ENCODE peak calls at places on chromosomes 1 and 21, in six cellular contexts. One of them, this sample, is unnamed.

GRCh38 chr1:211609120-211610024 is 30.4 kb upstream of the SLC30A1 start:
- DNase-seq in H1: no peak
- DNase-seq in GM12878: no peak
- DNase-seq in GM12891: no peak
- DNase-seq in K562: no peak
- DNase-seq in HepG2: peak
- DNase-seq in this sample: no peak

GRCh38 chr1:214747050-214747615 is 144.1 kb downstream of the CENPF start:
- DNase-seq in GM12891: no peak
- DNase-seq in GM12878: no peak
- DNase-seq in HepG2: no peak
- DNase-seq in H1: no peak
- DNase-seq in K562: no peak
- DNase-seq in this sample: no peak

GRCh38 chr1:212359794-212360479 is 54.7 kb downstream of the PACC1 start:
- DNase-seq in GM12878: no peak
- DNase-seq in K562: no peak
- DNase-seq in HepG2: no peak
- DNase-seq in GM12891: no peak
- DNase-seq in H1: no peak
- DNase-seq in this sample: no peak

GRCh38 chr1:214615871-214616270 is 12.9 kb downstream of the CENPF start:
- DNase-seq in GM12891: no peak
- DNase-seq in GM12878: no peak
- DNase-seq in HepG2: no peak
- DNase-seq in K562: no peak
- DNase-seq in H1: no peak
- DNase-seq in this sample: no peak

GRCh38 chr1:109630081-109630880 is 10.6 kb downstream of the AMPD2 start:
- DNase-seq in H1: peak
- DNase-seq in GM12891: no peak
- DNase-seq in HepG2: no peak
- DNase-seq in K562: peak
- DNase-seq in GM12878: no peak
- DNase-seq in this sample: no peak

GRCh38 chr1:203272633-203273205 is 32.6 kb upstream of the BTG2 start:
- DNase-seq in H1: no peak
- DNase-seq in HepG2: no peak
- DNase-seq in GM12878: no peak
- DNase-seq in GM12891: no peak
- DNase-seq in K562: no peak
- DNase-seq in this sample: no peak

GRCh38 chr1:66278260-66279046 is 255.5 kb upstream of the SGIP1 start:
- DNase-seq in K562: no peak
- DNase-seq in GM12878: peak
- DNase-seq in GM12891: no peak
- DNase-seq in H1: no peak
- DNase-seq in HepG2: no peak
- DNase-seq in this sample: no peak

GRCh38 chr1:209534496-209535250 is 48.8 kb upstream of the CAMK1G start:
- DNase-seq in GM12878: no peak
- DNase-seq in K562: no peak
- DNase-seq in H1: no peak
- DNase-seq in GM12891: no peak
- DNase-seq in HepG2: no peak
- DNase-seq in this sample: no peak

GRCh38 chr1:151720974-151721787 is at the start of gene RIIAD1:
- DNase-seq in H1: no peak
- DNase-seq in K562: peak
- DNase-seq in GM12878: no peak
- DNase-seq in GM12891: peak
- DNase-seq in HepG2: no peak
- DNase-seq in this sample: peak

GRCh38 chr1:55833452-55834160 is 618.4 kb upstream of the USP24 start:
- DNase-seq in GM12891: no peak
- DNase-seq in GM12878: no peak
- DNase-seq in K562: no peak
- DNase-seq in HepG2: no peak
- DNase-seq in H1: no peak
- DNase-seq in this sample: no peak

GRCh38 chr1:41486053-41486891 is 1.8 kb upstream of the EDN2 start:
- DNase-seq in HepG2: no peak
- DNase-seq in K562: no peak
- DNase-seq in H1: no peak
- DNase-seq in GM12878: peak
- DNase-seq in GM12891: no peak
- DNase-seq in this sample: no peak

GRCh38 chr21:35097525-35097924 is 48.4 kb upstream of the RUNX1 start:
- DNase-seq in H1: no peak
- DNase-seq in HepG2: no peak
- DNase-seq in GM12878: no peak
- DNase-seq in K562: no peak
- DNase-seq in GM12891: no peak
- DNase-seq in this sample: no peak

GRCh38 chr1:167247754-167248153 is 27.1 kb downstream of the POU2F1 start:
- DNase-seq in GM12878: no peak
- DNase-seq in GM12891: no peak
- DNase-seq in K562: no peak
- DNase-seq in H1: no peak
- DNase-seq in HepG2: no peak
- DNase-seq in this sample: no peak

GRCh38 chr1:109929588-109930251 is 19.1 kb downstream of the CSF1 start:
- DNase-seq in HepG2: no peak
- DNase-seq in GM12878: no peak
- DNase-seq in K562: no peak
- DNase-seq in H1: no peak
- DNase-seq in GM12891: no peak
- DNase-seq in this sample: no peak

GRCh38 chr1:17437260-17438175 is 2.0 kb downstream of the RCC2 start:
- DNase-seq in GM12878: no peak
- DNase-seq in K562: peak
- DNase-seq in GM12891: peak
- DNase-seq in HepG2: no peak
- DNase-seq in H1: peak
- DNase-seq in this sample: peak

GRCh38 chr1:21262282-21263051 is 27.8 kb downstream of the ECE1 start:
- DNase-seq in H1: no peak
- DNase-seq in HepG2: peak
- DNase-seq in K562: peak
- DNase-seq in GM12891: no peak
- DNase-seq in GM12878: no peak
- DNase-seq in this sample: no peak

GRCh38 chr1:152479792-152480595 is 30.6 kb upstream of the LCE5A start:
- DNase-seq in K562: peak
- DNase-seq in H1: peak
- DNase-seq in GM12891: no peak
- DNase-seq in HepG2: peak
- DNase-seq in GM12878: no peak
- DNase-seq in this sample: no peak

GRCh38 chr1:70140343-70140742 is 65.0 kb downstream of the LRRC40 start:
- DNase-seq in H1: no peak
- DNase-seq in K562: no peak
- DNase-seq in HepG2: no peak
- DNase-seq in GM12891: no peak
- DNase-seq in GM12878: no peak
- DNase-seq in this sample: no peak

GRCh38 chr1:221227460-221227859 is 348.2 kb downstream of the HLX start:
- DNase-seq in GM12878: no peak
- DNase-seq in GM12891: no peak
- DNase-seq in HepG2: no peak
- DNase-seq in K562: no peak
- DNase-seq in H1: peak
- DNase-seq in this sample: no peak

GRCh38 chr1:155000725-155001437 is 1.7 kb upstream of the ZBTB7B start:
- DNase-seq in GM12891: peak
- DNase-seq in H1: peak
- DNase-seq in K562: peak
- DNase-seq in GM12878: peak
- DNase-seq in HepG2: peak
- DNase-seq in this sample: peak

GRCh38 chr1:155001438-155001687 is 1.2 kb upstream of the ZBTB7B start:
- DNase-seq in GM12891: no peak
- DNase-seq in K562: no peak
- DNase-seq in GM12878: no peak
- DNase-seq in HepG2: no peak
- DNase-seq in H1: no peak
- DNase-seq in this sample: no peak

GRCh38 chr1:155003227-155003765 is 694 bp downstream of the ZBTB7B start:
- DNase-seq in HepG2: no peak
- DNase-seq in GM12878: no peak
- DNase-seq in GM12891: no peak
- DNase-seq in K562: no peak
- DNase-seq in H1: no peak
- DNase-seq in this sample: no peak

GRCh38 chr1:155002479-155003226 is at the start of gene ZBTB7B:
- DNase-seq in GM12878: no peak
- DNase-seq in HepG2: no peak
- DNase-seq in GM12891: no peak
- DNase-seq in K562: peak
- DNase-seq in H1: no peak
- DNase-seq in this sample: no peak

GRCh38 chr1:155001688-155002474 is 721 bp upstream of the ZBTB7B start:
- DNase-seq in K562: peak
- DNase-seq in GM12878: peak
- DNase-seq in GM12891: peak
- DNase-seq in H1: peak
- DNase-seq in HepG2: peak
- DNase-seq in this sample: peak
- TF ChIP-seq POLR2A in K562: peak
- TF ChIP-seq POLR2A in GM12878: peak
- TF ChIP-seq POLR2A in GM12891: no peak
- TF ChIP-seq POLR2A in H1: no peak
- TF ChIP-seq POLR2A in HepG2: no peak
- TF ChIP-seq POLR2A in this sample: no peak

GRCh38 chr1:228697209-228698016 is 37.9 kb upstream of the RHOU start:
- DNase-seq in H1: no peak
- DNase-seq in K562: no peak
- DNase-seq in GM12891: no peak
- DNase-seq in GM12878: no peak
- DNase-seq in HepG2: peak
- DNase-seq in this sample: no peak
- TF ChIP-seq POLR2AphosphoS5 in H1: no peak
- TF ChIP-seq POLR2AphosphoS5 in K562: no peak
- TF ChIP-seq POLR2AphosphoS5 in GM12891: no peak
- TF ChIP-seq POLR2AphosphoS5 in GM12878: no peak
- TF ChIP-seq POLR2AphosphoS5 in HepG2: no peak
- TF ChIP-seq POLR2AphosphoS5 in this sample: no peak

GRCh38 chr1:114581335-114582287 is at the start of gene BCAS2:
- DNase-seq in H1: peak
- DNase-seq in GM12891: peak
- DNase-seq in GM12878: peak
- DNase-seq in K562: peak
- DNase-seq in HepG2: peak
- DNase-seq in this sample: peak

GRCh38 chr1:114586513-114587047 is 5.2 kb upstream of the BCAS2 start:
- DNase-seq in K562: no peak
- DNase-seq in GM12891: no peak
- DNase-seq in H1: no peak
- DNase-seq in HepG2: no peak
- DNase-seq in GM12878: no peak
- DNase-seq in this sample: no peak

GRCh38 chr1:114588196-114588689 is 6.8 kb upstream of the BCAS2 start:
- DNase-seq in K562: no peak
- DNase-seq in HepG2: no peak
- DNase-seq in GM12891: no peak
- DNase-seq in GM12878: no peak
- DNase-seq in H1: no peak
- DNase-seq in this sample: no peak

GRCh38 chr1:114587203-114587991 is 6.0 kb upstream of the BCAS2 start:
- DNase-seq in GM12878: no peak
- DNase-seq in HepG2: no peak
- DNase-seq in GM12891: no peak
- DNase-seq in H1: no peak
- DNase-seq in K562: no peak
- DNase-seq in this sample: no peak

DNA sequence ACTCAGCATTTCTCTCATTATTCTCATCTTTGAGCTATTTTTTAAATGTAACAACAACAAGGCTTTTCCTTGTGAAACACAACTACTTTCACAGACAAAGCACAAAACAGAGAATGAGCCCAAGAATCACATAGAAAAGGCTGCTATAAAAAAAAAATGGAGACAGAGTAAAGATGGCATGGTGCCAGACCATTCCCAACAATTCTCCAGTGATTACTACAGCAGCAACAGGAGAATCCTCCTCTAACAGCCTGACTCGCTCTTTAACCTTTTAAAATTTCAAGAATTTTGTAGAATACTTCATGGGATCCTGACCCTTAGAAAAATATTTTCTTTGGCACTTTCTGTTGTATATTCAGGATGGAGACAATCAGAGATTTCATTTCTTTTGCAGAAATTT is 3.8 kb upstream of the BCAS2 start:
- DNase-seq in HepG2: no peak
- DNase-seq in K562: no peak
- DNase-seq in H1: no peak
- DNase-seq in GM12878: no peak
- DNase-seq in GM12891: no peak
- DNase-seq in this sample: no peak
- TF ChIP-seq TAF1 in HepG2: no peak
- TF ChIP-seq TAF1 in K562: no peak
- TF ChIP-seq TAF1 in H1: no peak
- TF ChIP-seq TAF1 in GM12878: no peak
- TF ChIP-seq TAF1 in GM12891: no peak
- TF ChIP-seq TAF1 in this sample: no peak

GRCh38 chr1:113904674-113905434 is at the start of the genes AP4B1 and DCLRE1B:
- DNase-seq in GM12891: peak
- DNase-seq in H1: peak
- DNase-seq in K562: peak
- DNase-seq in GM12878: peak
- DNase-seq in HepG2: peak
- DNase-seq in this sample: peak
- TF ChIP-seq POLR2A in GM12891: peak
- TF ChIP-seq POLR2A in H1: peak
- TF ChIP-seq POLR2A in K562: peak
- TF ChIP-seq POLR2A in GM12878: peak
- TF ChIP-seq POLR2A in HepG2: peak
- TF ChIP-seq POLR2A in this sample: peak

GRCh38 chr1:92298213-92298572 is 594 bp downstream of the GLMN start:
- DNase-seq in GM12878: no peak
- DNase-seq in GM12891: no peak
- DNase-seq in HepG2: no peak
- DNase-seq in K562: no peak
- DNase-seq in H1: no peak
- DNase-seq in this sample: no peak

GRCh38 chr1:92301021-92301420 is 2.2 kb downstream of the RPAP2 start:
- DNase-seq in HepG2: no peak
- DNase-seq in K562: no peak
- DNase-seq in GM12891: no peak
- DNase-seq in GM12878: no peak
- DNase-seq in H1: no peak
- DNase-seq in this sample: no peak

GRCh38 chr1:92299477-92300125 is 742 bp downstream of the RPAP2 start:
- DNase-seq in HepG2: no peak
- DNase-seq in H1: no peak
- DNase-seq in GM12878: no peak
- DNase-seq in K562: no peak
- DNase-seq in GM12891: no peak
- DNase-seq in this sample: no peak

GRCh38 chr1:92298573-92299476 is at the start of the genes GLMN and RPAP2:
- DNase-seq in GM12891: peak
- DNase-seq in HepG2: peak
- DNase-seq in H1: peak
- DNase-seq in K562: peak
- DNase-seq in GM12878: peak
- DNase-seq in this sample: peak
- TF ChIP-seq POLR2AphosphoS5 in GM12891: peak
- TF ChIP-seq POLR2AphosphoS5 in HepG2: peak
- TF ChIP-seq POLR2AphosphoS5 in H1: peak
- TF ChIP-seq POLR2AphosphoS5 in K562: peak
- TF ChIP-seq POLR2AphosphoS5 in GM12878: peak
- TF ChIP-seq POLR2AphosphoS5 in this sample: peak

GRCh38 chr1:44310006-44310405 is 45.1 kb downstream of the ERI3 start:
- DNase-seq in K562: no peak
- DNase-seq in GM12891: no peak
- DNase-seq in H1: no peak
- DNase-seq in HepG2: no peak
- DNase-seq in GM12878: no peak
- DNase-seq in this sample: no peak
- TF ChIP-seq TAF1 in K562: no peak
- TF ChIP-seq TAF1 in GM12891: no peak
- TF ChIP-seq TAF1 in H1: no peak
- TF ChIP-seq TAF1 in HepG2: no peak
- TF ChIP-seq TAF1 in GM12878: no peak
- TF ChIP-seq TAF1 in this sample: no peak

This sample was measured in GM12892.